ENCODE peak calls at places on chromosomes 4 and X, in four cellular contexts. Z, N, D and R are unnamed samples.

GRCh38 chrX:96689951-96690350 is 5.3 kb downstream of the DIAPH2 start:
- DNase-seq in Z (no peak), D (no peak), N (no peak), R (no peak)

GRCh38 chr4:158810487-158811215 is 41.8 kb downstream of the FNIP2 start:
- DNase-seq in D (peak; percentile 58), N (no peak), Z (no peak), R (peak; percentile 26)

GRCh38 chr4:184284336-184284690 is 66.6 kb upstream of the ENPP6 start:
- DNase-seq in Z (no peak), D (no peak), N (no peak), R (no peak)

GRCh38 chrX:44945736-44946135 is 72.7 kb downstream of the KDM6A start:
- DNase-seq in N (no peak), Z (peak; percentile 18), D (no peak), R (no peak)

GRCh38 chrX:150310881-150311280 is 52.2 kb upstream of the MAMLD1 start:
- DNase-seq in Z (no peak), N (no peak), D (no peak), R (no peak)

GRCh38 chrX:67544281-67544680 is 460 bp downstream of the AR start:
- DNase-seq in D (peak; percentile 30), Z (no peak), N (no peak), R (peak; percentile 19)

GRCh38 chr4:10099521-10100325 is 16.9 kb downstream of the WDR1 start:
- DNase-seq in Z (no peak), D (no peak), N (no peak), R (no peak)

GRCh38 chrX:48697182-48697727 is 721 bp downstream of the SUV39H1 start:
- DNase-seq in N (peak; percentile 46), Z (no peak), D (no peak), R (peak; percentile 38)

GRCh38 chr4:7428261-7429068 is 6.3 kb downstream of the PSAPL1 start:
- DNase-seq in Z (no peak), D (peak; percentile 16), N (no peak), R (no peak)

GRCh38 chr4:74934016-74934821 is 1.3 kb downstream of the PARM1 start:
- DNase-seq in N (no peak), Z (no peak), D (peak; percentile 45), R (no peak)

GRCh38 chr4:132344924-132345828 is 803.9 kb upstream of the PCDH10 start:
- DNase-seq in D (no peak), Z (no peak), N (no peak), R (peak; percentile 13)

GRCh38 chr4:141538001-141538400 is 98.4 kb upstream of the IL15 start:
- DNase-seq in Z (no peak), D (no peak), N (no peak), R (no peak)

GRCh38 chrX:143633530-143634372 is 2.1 kb downstream of the SLITRK4 start:
- DNase-seq in N (no peak), Z (no peak), D (no peak), R (no peak)

GRCh38 chr4:1928356-1929235 is 57.4 kb downstream of the NSD2 start:
- DNase-seq in N (no peak), D (no peak), Z (no peak), R (no peak)

GRCh38 chr4:7055990-7056325 is 11.9 kb downstream of the GRPEL1 start:
- DNase-seq in Z (no peak), N (no peak), D (no peak), R (no peak)

GRCh38 chr4:125520258-125520990 is 205.7 kb downstream of the FAT4 start:
- DNase-seq in Z (no peak), N (no peak), D (no peak), R (no peak)
- TF ChIP-seq POLR2A in Z (no peak), N (no peak), D (no peak), R (no peak)

DNA sequence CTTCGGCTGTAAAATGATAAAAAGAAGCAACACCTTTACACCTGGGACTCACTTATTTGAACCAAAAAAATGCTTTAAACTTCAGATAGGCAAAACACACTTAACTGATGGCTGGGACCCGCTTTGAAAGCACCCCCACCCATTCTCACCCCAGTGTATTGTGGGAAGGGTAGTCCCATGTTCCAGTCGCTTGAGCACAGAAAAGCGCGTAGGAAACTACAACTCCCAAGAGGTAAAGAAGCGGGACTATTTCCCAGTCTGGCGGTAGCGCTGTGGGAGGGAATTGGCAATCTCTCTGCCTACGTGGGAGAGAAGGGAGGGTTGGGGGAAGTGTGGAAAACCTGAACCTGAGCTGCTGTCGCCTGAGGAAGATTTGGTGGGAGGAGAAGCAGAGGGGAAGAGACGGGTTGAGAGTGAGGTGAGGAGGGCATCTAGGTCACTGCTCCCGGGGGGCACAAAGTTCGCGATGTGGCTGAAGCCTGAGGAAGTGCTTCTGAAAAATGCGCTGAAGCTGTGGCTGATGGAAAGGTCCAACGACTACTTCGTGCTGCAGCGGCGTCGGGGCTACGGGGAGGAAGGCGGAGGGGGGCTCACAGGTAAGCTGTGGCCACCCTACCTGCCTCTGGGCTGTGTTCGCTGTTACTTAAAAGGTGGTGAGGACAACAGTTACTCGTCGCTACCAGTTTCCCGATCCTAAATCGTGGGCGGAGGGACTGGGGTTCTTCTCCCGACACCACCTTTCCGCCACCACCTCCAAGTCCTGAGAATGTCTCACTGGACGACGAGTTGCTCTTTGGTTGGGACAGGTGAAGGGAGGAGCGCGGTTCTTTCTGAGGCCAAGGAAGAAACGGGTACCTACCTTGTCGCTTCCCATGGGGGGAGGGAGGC is at the start of gene TBC1D8B:
- DNase-seq in Z (peak; percentile 74), N (peak; percentile 80), D (peak; percentile 83), R (peak; percentile 22)
- TF ChIP-seq POLR2A in Z (peak; percentile 35), N (peak; percentile 44), D (no peak), R (peak; percentile 63)

GRCh38 chrX:80334583-80334982 is 85.7 kb upstream of the TENT5D start:
- DNase-seq in D (no peak), N (no peak), Z (no peak), R (no peak)

GRCh38 chrX:80331285-80331684 is 89.0 kb upstream of the TENT5D start:
- DNase-seq in Z (no peak), D (no peak), N (no peak), R (no peak)

GRCh38 chrX:80335062-80335830 is 85.0 kb upstream of the TENT5D start:
- DNase-seq in N (peak; percentile 36), D (peak; percentile 65), Z (peak; percentile 75), R (no peak)
- TF ChIP-seq POLR2A in N (peak; percentile 41), D (no peak), Z (peak; percentile 37), R (no peak)

DNA sequence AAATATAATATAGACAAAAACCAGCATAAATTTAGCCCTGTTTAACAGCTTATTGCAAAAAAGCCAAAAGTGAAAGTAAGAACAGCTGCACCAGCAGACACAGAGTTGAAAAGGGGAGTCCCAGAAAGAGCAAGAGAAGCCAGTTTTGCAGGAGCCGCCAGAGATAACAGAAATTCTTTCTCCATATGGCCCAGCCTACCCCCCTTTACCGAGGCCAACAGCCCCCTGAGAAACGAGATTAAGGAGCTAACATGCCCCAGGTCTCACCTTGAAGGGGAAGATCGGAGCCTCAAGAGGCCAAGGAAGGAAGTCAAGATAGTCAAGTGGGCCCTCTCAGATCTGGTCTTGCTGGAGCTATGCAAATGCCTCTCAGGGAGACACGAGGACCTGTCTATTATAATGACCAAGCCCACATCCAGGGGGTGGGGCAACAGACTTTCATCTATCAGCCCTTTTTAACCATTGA is 4.8 kb downstream of the ACOX3 start:
- DNase-seq in D (peak; percentile 36), Z (peak; percentile 84), N (no peak), R (no peak)
- TF ChIP-seq POLR2A in D (no peak), Z (no peak), N (no peak), R (no peak)

GRCh38 chrX:20253232-20253543 is 13.5 kb downstream of the RPS6KA3 start:
- DNase-seq in Z (no peak), N (no peak), D (no peak), R (no peak)

GRCh38 chrX:20248592-20249192 is 18.0 kb downstream of the RPS6KA3 start:
- DNase-seq in D (no peak), Z (no peak), N (no peak), R (no peak)

GRCh38 chrX:20254712-20255299 is 11.9 kb downstream of the RPS6KA3 start:
- DNase-seq in Z (no peak), N (no peak), D (no peak), R (no peak)

GRCh38 chrX:20252392-20253231 is 14.1 kb downstream of the RPS6KA3 start:
- DNase-seq in D (peak; percentile 72), N (peak; percentile 10), Z (peak; percentile 57), R (no peak)
- TF ChIP-seq POLR2A in D (no peak), N (no peak), Z (no peak), R (no peak)

DNA sequence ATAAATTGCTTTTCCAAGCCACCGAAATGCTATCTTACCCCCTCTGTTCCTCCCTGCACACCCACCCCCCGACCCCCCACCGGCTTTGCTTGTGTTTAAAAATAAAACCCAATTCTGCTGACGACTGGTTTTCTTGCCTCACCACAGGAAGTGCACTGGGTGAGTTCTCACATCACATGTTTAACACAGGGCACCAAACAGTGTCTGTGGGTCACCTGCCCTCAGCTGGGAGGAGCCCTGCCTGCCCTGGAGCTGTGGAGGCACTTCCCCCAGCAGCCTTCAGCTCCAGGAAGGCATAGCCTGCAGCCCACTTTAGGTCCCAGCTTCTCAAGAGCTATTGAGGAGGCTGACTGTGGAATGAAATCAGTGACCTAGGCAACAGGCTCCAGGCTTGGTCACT is 8.8 kb downstream of the TMEM255A start:
- DNase-seq in N (no peak), D (no peak), Z (no peak), R (no peak)
- TF ChIP-seq POLR2A in N (no peak), D (no peak), Z (no peak), R (no peak)

GRCh38 chr4:95197353-95197752 is 351.4 kb downstream of the UNC5C start:
- DNase-seq in D (no peak), Z (no peak), N (no peak), R (no peak)
- TF ChIP-seq POLR2A in D (no peak), Z (no peak), N (no peak), R (no peak)

GRCh38 chrX:13074297-13075262 is 30.2 kb upstream of the FAM9C start:
- DNase-seq in Z (no peak), D (no peak), N (no peak), R (no peak)
- TF ChIP-seq POLR2A in Z (no peak), D (no peak), N (no peak), R (no peak)

GRCh38 chrX:53089224-53089842 is 4.6 kb upstream of the KANTR start:
- DNase-seq in D (peak; percentile 57), Z (peak; percentile 47), N (peak; percentile 56), R (no peak)

GRCh38 chrX:53086464-53086863 is 4.3 kb downstream of the TSPYL2 start:
- DNase-seq in N (no peak), D (peak; percentile 63), Z (no peak), R (no peak)

GRCh38 chrX:53085661-53086229 is 3.6 kb downstream of the TSPYL2 start:
- DNase-seq in D (no peak), Z (no peak), N (no peak), R (no peak)

GRCh38 chrX:53088136-53088974 is 5.6 kb upstream of the KANTR start:
- DNase-seq in Z (no peak), N (peak; percentile 31), D (peak; percentile 84), R (no peak)

DNA sequence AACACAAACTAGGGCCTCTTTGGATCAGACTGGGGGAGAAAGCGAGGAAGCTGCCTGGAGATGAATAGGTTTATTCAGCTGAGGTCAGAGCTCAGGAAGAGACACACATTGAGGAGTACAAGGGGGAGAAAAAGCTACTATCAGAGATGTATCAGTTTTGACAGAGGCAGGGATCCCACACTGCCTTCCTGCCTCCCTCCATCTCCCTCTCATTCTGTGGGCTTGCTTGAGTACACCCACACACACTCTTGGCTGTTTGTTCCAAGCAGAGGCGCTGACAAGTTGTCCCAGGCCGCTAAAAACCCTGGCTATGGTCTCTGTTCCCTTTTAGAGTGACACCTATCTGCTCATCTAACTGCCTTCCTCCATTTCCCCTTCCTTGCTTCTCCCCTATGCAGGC is 5.2 kb downstream of the TSPYL2 start:
- DNase-seq in D (no peak), Z (no peak), N (no peak), R (no peak)
- TF ChIP-seq POLR2A in D (no peak), Z (no peak), N (no peak), R (no peak)